ENCODE peak calls at places on chromosomes 5 and 9, in nine cellular contexts. N is HepG2, T is AG09309, P is fibroblast of lung, Q is upper lobe of right lung, G is body of pancreas, Z is fibroblast of pulmonary artery, J is AG04449, A is epithelial cell of esophagus. W is an unnamed sample.

GRCh38 chr9:129731477-129732085 is 21.3 kb downstream of the PTGES start:
- DNase-seq in N (no peak), T (no peak), P (no peak), Q (no peak), G (no peak), Z (no peak), J (no peak), A (no peak), W (no peak)

GRCh38 chr9:18185196-18185595 is 288.8 kb upstream of the ADAMTSL1 start:
- DNase-seq in N (no peak), T (no peak), P (no peak), Q (no peak), G (no peak), Z (no peak), J (no peak), A (peak; percentile 78), W (peak; percentile 7)

GRCh38 chr5:39225405-39226099 is 6.2 kb upstream of the FYB1 start:
- DNase-seq in N (no peak), T (no peak), P (no peak), Q (no peak), G (no peak), Z (no peak), J (no peak), A (no peak), W (no peak)

GRCh38 chr9:92611621-92612275 is 58.2 kb downstream of the IPPK start:
- DNase-seq in N (no peak), T (no peak), P (no peak), Q (no peak), G (no peak), Z (no peak), J (no peak), A (peak; percentile 60), W (no peak)

GRCh38 chr5:37900692-37901091 is 60.9 kb upstream of the GDNF start:
- DNase-seq in N (peak; percentile 29), T (peak; percentile 44), P (peak; percentile 42), Q (no peak), G (no peak), Z (peak; percentile 33), J (no peak), A (peak; percentile 25), W (peak; percentile 53)

GRCh38 chr5:181181650-181182565 is 23.1 kb downstream of the TRIM7 start:
- DNase-seq in N (peak; percentile 74), T (no peak), P (peak; percentile 78), Q (peak; percentile 83), G (peak; percentile 82), Z (peak; percentile 81), J (no peak), A (peak; percentile 81), W (peak; percentile 80)

GRCh38 chr9:105065119-105066088 is 137.4 kb upstream of the ABCA1 start:
- DNase-seq in N (peak; percentile 91), T (no peak), P (no peak), Q (no peak), G (peak; percentile 65), Z (no peak), J (no peak), A (no peak), W (peak; percentile 49)

GRCh38 chr9:72349240-72349639 is 15.8 kb downstream of the ZFAND5 start:
- DNase-seq in N (no peak), T (no peak), P (no peak), Q (no peak), G (no peak), Z (no peak), J (no peak), A (no peak), W (no peak)

GRCh38 chr9:35538361-35539234 is 48.7 kb downstream of the RUSC2 start:
- DNase-seq in N (no peak), T (no peak), P (peak; percentile 86), Q (peak; percentile 83), G (peak; percentile 60), Z (peak; percentile 91), J (no peak), A (peak; percentile 52), W (peak; percentile 88)

GRCh38 chr5:81180780-81181179 is 52.3 kb upstream of the CKMT2 start:
- DNase-seq in N (no peak), T (no peak), P (no peak), Q (no peak), G (no peak), Z (no peak), J (no peak), A (no peak), W (no peak)

GRCh38 chr5:172110921-172111873 is 76.8 kb downstream of the STK10 start:
- DNase-seq in N (no peak), T (no peak), P (peak; percentile 56), Q (peak; percentile 75), G (peak; percentile 61), Z (peak; percentile 61), J (no peak), A (peak; percentile 56), W (peak; percentile 78)

GRCh38 chr9:84296146-84296843 is 44.3 kb downstream of the SLC28A3 start:
- DNase-seq in N (no peak), T (no peak), P (peak; percentile 39), Q (no peak), G (peak; percentile 16), Z (peak; percentile 64), J (peak; percentile 59), A (peak; percentile 85), W (peak; percentile 50)

GRCh38 chr9:37984672-37985611 is 81.0 kb upstream of the SLC25A51 start:
- DNase-seq in N (no peak), T (no peak), P (peak; percentile 42), Q (peak; percentile 56), G (no peak), Z (peak; percentile 70), J (no peak), A (peak; percentile 70), W (peak; percentile 63)

GRCh38 chr9:125272697-125273096 is 11.1 kb downstream of the GAPVD1 start:
- DNase-seq in N (peak; percentile 90), T (no peak), P (peak; percentile 84), Q (no peak), G (peak; percentile 31), Z (no peak), J (no peak), A (peak; percentile 78), W (peak; percentile 83)

GRCh38 chr9:116450378-116451139 is 236.5 kb upstream of the TRIM32 start:
- DNase-seq in N (no peak), T (no peak), P (peak; percentile 79), Q (peak; percentile 59), G (peak; percentile 33), Z (peak; percentile 88), J (peak; percentile 79), A (peak; percentile 14), W (no peak)

GRCh38 chr9:469672-470040 is 255.0 kb downstream of the DOCK8 start:
- DNase-seq in N (no peak), T (no peak), P (no peak), Q (no peak), G (peak; percentile 34), Z (no peak), J (no peak), A (peak; percentile 7), W (no peak)

GRCh38 chr5:62312036-62312435 is 6.0 kb downstream of the KIF2A start:
- DNase-seq in N (no peak), T (no peak), P (peak; percentile 13), Q (no peak), G (no peak), Z (peak; percentile 16), J (no peak), A (peak; percentile 58), W (peak; percentile 45)

GRCh38 chr9:114633452-114634089 is 22.5 kb downstream of the TMEM268 start:
- DNase-seq in N (no peak), T (no peak), P (no peak), Q (no peak), G (no peak), Z (no peak), J (no peak), A (peak; percentile 33), W (no peak)

DNA sequence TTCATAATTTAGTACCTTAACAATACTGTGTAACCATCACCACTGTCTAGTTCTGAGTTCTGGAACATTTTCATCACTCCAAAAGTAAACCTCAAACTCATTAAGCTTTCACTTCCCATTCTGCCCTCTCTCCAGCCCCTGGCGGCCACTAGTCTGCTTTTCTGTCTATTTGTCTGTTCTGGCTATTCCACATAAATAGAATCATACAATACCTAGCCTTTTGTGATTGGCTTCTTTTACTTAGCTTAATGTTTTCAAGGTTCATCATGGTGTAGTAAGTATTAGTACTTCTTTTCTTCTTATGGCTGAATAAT is 138.7 kb downstream of the RAPGEF6 start:
- DNase-seq in N (no peak), T (no peak), P (no peak), Q (peak; percentile 61), G (no peak), Z (no peak), J (no peak), A (no peak), W (no peak)
- TF ChIP-seq CTCF in N (no peak), T (no peak), P (no peak), Q (peak; percentile 15), G (peak; percentile 20), Z (no peak), J (no peak), A (no peak), W (no peak)

GRCh38 chr5:151215546-151215880 is 8.4 kb downstream of the CCDC69 start:
- DNase-seq in N (no peak), T (no peak), P (no peak), Q (no peak), G (no peak), Z (no peak), J (no peak), A (no peak), W (no peak)
- H3K4me3 ChIP-seq in N (no peak overlapping the region), T (no peak overlapping the region), P (no peak overlapping the region), Q (no peak overlapping the region), G (no peak overlapping the region), Z (no peak overlapping the region), J (no peak overlapping the region), A (no peak overlapping the region), W (no peak overlapping the region)

GRCh38 chr5:146622391-146622790 is 106.4 kb upstream of the GPR151 start:
- DNase-seq in N (no peak), T (no peak), P (no peak), Q (no peak), G (no peak), Z (no peak), J (no peak), A (no peak), W (no peak)
- TF ChIP-seq CTCF in N (no peak), T (peak; percentile 53), P (no peak), Q (peak; percentile 9), G (no peak), Z (peak; percentile 27), J (no peak), A (peak; percentile 51), W (peak; percentile 38)

GRCh38 chr5:132458226-132458560 is 32.4 kb downstream of the IRF1 start:
- DNase-seq in N (no peak), T (no peak), P (peak; percentile 56), Q (no peak), G (no peak), Z (no peak), J (no peak), A (peak; percentile 46), W (peak; percentile 42)

GRCh38 chr5:132458651-132459030 is 31.9 kb downstream of the IRF1 start:
- DNase-seq in N (no peak), T (no peak), P (peak; percentile 50), Q (no peak), G (no peak), Z (peak; percentile 45), J (no peak), A (peak; percentile 81), W (peak; percentile 52)

GRCh38 chr5:132455614-132456115 is 34.9 kb downstream of the IRF1 start:
- DNase-seq in N (peak; percentile 66), T (no peak), P (no peak), Q (no peak), G (no peak), Z (no peak), J (no peak), A (no peak), W (no peak)

GRCh38 chr5:132457371-132458225 is 33.0 kb downstream of the IRF1 start:
- DNase-seq in N (peak; percentile 23), T (peak; percentile 83), P (peak; percentile 93), Q (peak; percentile 74), G (peak; percentile 61), Z (peak; percentile 71), J (no peak), A (peak; percentile 43), W (peak; percentile 97)

GRCh38 chr5:132456553-132457361 is 33.8 kb downstream of the IRF1 start:
- DNase-seq in N (no peak), T (no peak), P (no peak), Q (peak; percentile 77), G (peak; percentile 77), Z (peak; percentile 79), J (no peak), A (peak; percentile 44), W (peak; percentile 59)
- H3K4me3 ChIP-seq in N (peak overlapping the region; percentile 9), T (no peak overlapping the region), P (no peak overlapping the region), Q (peak overlapping the region; percentile 3), G (no peak overlapping the region), Z (no peak overlapping the region), J (no peak overlapping the region), A (no peak overlapping the region), W (no peak overlapping the region)

W was measured in fibroblast of villous mesenchyme.